ENCODE peak calls at places on chromosome 16, in four cellular contexts. E is H1, R is mesendoderm, O is IMR-90. P is an unnamed sample.

GRCh38 chr16:73240928-73241327 is 193.0 kb upstream of the ZFHX3 start:
- DNase-seq in E (no peak), R (no peak), O (no peak), P (no peak)

GRCh38 chr16:74760007-74760767 is 14.4 kb downstream of the FA2H start:
- DNase-seq in E (no peak), R (no peak), O (peak; percentile 90), P (no peak)

GRCh38 chr16:24499193-24499814 is 40.1 kb upstream of the RBBP6 start:
- DNase-seq in E (peak; percentile 77), R (peak; percentile 75), O (peak; percentile 11), P (peak; percentile 83)

GRCh38 chr16:67336646-67337045 is 10.0 kb downstream of the LRRC36 start:
- DNase-seq in E (no peak), R (no peak), O (no peak), P (no peak)

GRCh38 chr16:9820481-9821246 is 361.6 kb downstream of the GRIN2A start:
- DNase-seq in E (no peak), R (peak; percentile 88), O (no peak), P (peak; percentile 84)

GRCh38 chr16:56279132-56279531 is 87.8 kb downstream of the GNAO1 start:
- DNase-seq in E (no peak), R (no peak), O (no peak), P (no peak)

GRCh38 chr16:363110-364090 is 6.9 kb downstream of the MRPL28 start:
- DNase-seq in E (no peak), R (no peak), O (no peak), P (no peak)

GRCh38 chr16:49653577-49653976 is 202.3 kb downstream of the ZNF423 start:
- DNase-seq in E (no peak), R (no peak), O (no peak), P (no peak)

GRCh38 chr16:25487888-25488287 is 203.9 kb upstream of the HS3ST4 start:
- DNase-seq in E (no peak), R (no peak), O (no peak), P (no peak)

GRCh38 chr16:51508813-51509212 is 357.7 kb upstream of the SALL1 start:
- DNase-seq in E (no peak), R (no peak), O (peak; percentile 38), P (no peak)

GRCh38 chr16:53209489-53209888 is 154.7 kb downstream of the CHD9 start:
- DNase-seq in E (no peak), R (no peak), O (no peak), P (no peak)
- H3K27ac ChIP-seq in E (no peak overlapping the region), R (no peak overlapping the region), O (peak overlapping the region; percentile 74), P (no peak overlapping the region)

DNA sequence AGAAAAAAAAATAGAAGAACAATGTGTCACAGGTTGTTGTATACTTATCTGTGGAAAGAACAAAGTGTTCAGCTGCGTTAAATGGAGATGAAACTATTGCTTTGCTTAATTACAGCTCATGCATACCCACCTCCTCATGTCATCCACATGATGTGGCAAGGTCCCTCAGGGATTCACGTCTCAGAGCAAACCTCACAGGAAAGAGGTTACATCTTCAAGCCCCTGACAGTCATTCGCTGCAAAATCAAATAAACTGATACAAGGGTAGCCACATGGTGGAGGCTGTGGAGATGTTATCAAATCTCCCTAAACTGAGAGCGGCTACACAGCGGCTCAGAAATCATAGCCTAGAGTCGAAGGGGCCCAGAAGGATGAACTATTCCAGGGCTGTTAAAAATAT is 21.1 kb downstream of the GINS3 start:
- DNase-seq in E (no peak), R (no peak), O (no peak), P (no peak)
- H2BK15ac ChIP-seq in E (no peak overlapping the region), R (no peak overlapping the region), O (no peak overlapping the region), P (no peak overlapping the region)

GRCh38 chr16:11098601-11099377 is 154.4 kb downstream of the CLEC16A start:
- DNase-seq in E (no peak), R (no peak), O (no peak), P (no peak)
- H3K27ac ChIP-seq in E (no peak overlapping the region), R (no peak overlapping the region), O (peak overlapping the region; percentile 47), P (no peak overlapping the region)

DNA sequence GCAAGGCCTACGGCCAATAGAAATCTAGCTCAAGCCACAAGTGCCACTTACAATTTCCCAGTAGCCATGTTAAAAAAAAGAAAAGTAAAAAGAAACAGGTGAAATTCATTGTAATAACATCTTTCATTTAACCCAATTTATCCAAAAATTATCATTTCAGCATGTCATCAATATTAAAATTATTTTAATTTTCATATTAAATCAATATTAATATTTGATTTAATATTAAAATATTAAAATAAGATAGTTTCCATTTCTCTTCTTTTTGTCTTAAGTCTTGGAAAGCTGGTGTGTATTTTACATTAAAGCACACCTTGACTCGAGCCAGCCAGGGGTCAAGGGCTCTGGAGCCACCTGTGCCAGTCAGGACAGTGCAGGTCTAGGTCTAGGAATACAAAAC is 12.7 kb upstream of the C16orf74 start:
- DNase-seq in E (no peak), R (no peak), O (no peak), P (no peak)
- H2BK15ac ChIP-seq in E (no peak overlapping the region), R (no peak overlapping the region), O (no peak overlapping the region), P (no peak overlapping the region)

DNA sequence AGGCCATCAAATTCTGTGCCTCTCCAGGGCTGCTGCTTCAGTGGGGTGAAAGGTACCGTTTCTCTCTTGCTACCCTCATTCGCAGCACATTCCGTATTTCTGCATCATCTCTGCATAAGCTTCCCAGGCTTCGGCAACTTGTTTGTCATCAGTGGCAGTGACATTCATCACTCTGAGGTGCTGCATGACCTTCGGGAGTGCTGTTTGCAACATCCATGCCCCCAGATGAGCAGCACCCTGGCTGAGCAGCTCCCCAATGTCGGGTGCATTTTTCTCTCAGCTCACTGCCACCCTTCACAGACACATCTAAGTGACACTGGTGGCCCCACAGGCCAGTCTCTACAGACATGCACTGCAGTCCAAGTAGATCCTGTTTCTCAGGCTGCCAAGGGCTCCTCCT is 3.8 kb downstream of the CREBBP start:
- DNase-seq in E (no peak), R (no peak), O (peak; percentile 63), P (no peak)
- H3K27ac ChIP-seq in E (no peak overlapping the region), R (no peak overlapping the region), O (no peak overlapping the region), P (no peak overlapping the region)

GRCh38 chr16:84322749-84323148 is 28.1 kb downstream of the WFDC1 start:
- DNase-seq in E (no peak), R (no peak), O (no peak), P (no peak)

GRCh38 chr16:84318091-84318975 is 23.7 kb downstream of the WFDC1 start:
- DNase-seq in E (no peak), R (no peak), O (no peak), P (no peak)

GRCh38 chr16:84321932-84322331 is 27.3 kb downstream of the WFDC1 start:
- DNase-seq in E (no peak), R (no peak), O (no peak), P (no peak)

GRCh38 chr16:84320511-84320910 is 25.8 kb downstream of the WFDC1 start:
- DNase-seq in E (no peak), R (no peak), O (no peak), P (no peak)

DNA sequence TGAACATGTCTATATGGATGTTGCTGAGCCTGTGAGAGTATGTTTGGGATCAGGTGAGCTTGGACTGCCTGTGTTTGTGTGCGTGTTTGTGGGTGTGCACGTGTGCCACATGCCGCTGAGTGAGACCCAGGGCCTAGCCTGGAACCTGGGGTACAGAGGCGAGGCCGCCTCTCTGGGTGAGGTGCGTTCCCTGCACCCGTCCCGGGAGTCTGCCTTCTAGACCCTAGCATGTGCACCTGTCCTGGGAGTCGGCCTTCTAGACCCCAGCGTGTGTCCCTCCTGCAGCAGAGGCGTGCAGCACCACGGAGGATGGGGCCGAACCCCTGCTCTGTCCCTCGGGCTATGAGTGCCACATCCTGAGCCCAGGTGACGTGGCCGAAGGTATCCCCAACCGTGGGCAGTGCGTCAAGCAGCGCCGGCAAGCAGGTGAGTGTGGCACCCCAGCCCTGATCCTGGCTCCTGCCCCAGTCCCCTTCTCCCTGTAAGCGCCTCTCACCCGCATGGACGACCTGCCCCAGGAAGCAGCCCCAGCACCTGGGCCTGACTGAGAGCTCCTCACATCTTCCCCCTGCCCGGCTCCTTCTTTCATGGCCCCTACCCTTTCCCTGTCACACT is 24.6 kb downstream of the WFDC1 start:
- DNase-seq in E (no peak), R (no peak), O (no peak), P (no peak)
- H2BK15ac ChIP-seq in E (no peak overlapping the region), R (no peak overlapping the region), O (no peak overlapping the region), P (no peak overlapping the region)

DNA sequence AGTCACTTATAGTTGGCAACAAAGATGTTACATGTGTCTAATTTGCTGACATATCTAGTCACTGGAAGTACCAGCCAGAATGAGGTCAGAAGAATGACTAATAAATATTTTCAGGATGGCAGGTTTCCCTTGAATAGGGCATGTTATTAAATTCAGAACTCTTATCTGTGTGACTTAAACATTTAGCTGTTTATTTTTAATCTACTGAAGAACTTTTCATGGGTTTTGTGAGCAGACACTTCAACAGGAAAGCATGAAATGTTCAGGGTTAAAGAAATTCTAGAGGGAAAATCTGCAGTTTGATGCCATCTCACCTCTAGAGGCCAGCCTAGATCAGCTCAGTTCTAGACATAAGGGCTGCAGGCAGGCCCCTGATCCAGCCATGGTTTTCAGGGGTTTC is 13.2 kb downstream of the JPT2 start:
- DNase-seq in E (no peak), R (no peak), O (peak; percentile 59), P (no peak)
- H3K27ac ChIP-seq in E (no peak overlapping the region), R (no peak overlapping the region), O (no peak overlapping the region), P (no peak overlapping the region)

GRCh38 chr16:89004209-89004831 is 27.3 kb upstream of the CBFA2T3 start:
- DNase-seq in E (peak; percentile 45), R (no peak), O (no peak), P (no peak)
- H2BK15ac ChIP-seq in E (no peak overlapping the region), R (no peak overlapping the region), O (no peak overlapping the region), P (no peak overlapping the region)

DNA sequence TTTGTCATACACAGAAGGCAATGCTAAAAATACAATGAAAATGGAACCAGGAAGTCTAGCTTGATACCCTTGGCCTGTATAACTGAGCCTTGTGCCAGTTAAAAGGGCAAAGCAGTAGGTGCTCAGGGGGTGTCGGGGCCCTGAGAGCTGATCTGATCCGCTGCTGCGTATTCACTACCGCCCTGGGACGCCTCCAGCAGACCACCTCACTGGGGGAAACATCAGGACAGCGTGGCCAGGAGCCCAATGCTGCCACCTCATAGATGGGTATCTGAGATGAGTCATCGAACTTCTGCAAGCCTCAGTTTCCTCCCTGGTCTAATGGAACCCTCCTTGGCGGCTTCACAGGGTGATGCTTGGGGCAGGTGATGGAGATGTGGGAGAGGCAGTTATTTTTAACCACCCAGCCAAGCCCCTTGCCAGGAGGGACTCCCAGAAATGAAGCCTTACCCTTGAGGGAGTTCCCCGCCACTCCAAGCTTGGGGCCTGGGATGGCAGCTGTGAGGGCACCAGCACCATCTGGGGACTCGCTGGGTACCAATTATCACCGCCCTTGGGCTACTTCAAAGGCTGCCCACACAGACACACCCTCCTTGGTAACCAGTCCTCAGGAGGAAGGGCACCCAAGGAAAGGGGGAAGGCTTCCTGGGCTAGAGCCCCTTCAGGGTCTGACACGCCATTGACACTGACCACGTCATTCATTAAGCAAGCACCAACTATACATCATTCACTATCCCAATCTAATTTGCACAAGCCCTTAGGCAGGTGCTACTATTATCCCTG is 7.8 kb downstream of the DEXI start:
- DNase-seq in E (no peak), R (no peak), O (no peak), P (no peak)
- H3K27ac ChIP-seq in E (no peak overlapping the region), R (no peak overlapping the region), O (no peak overlapping the region), P (no peak overlapping the region)

P was measured in H9.